ENCODE peak calls at places on chromosomes 12 and 14, in four cellular contexts. One of them, this sample, is unnamed.

GRCh38 chr12:101172316-101172715 is 37.7 kb downstream of the SLC5A8 start:
- DNase-seq in K562: peak
- DNase-seq in GM12878: no peak
- DNase-seq in A549: no peak
- DNase-seq in this sample: peak

GRCh38 chr14:71021347-71022014 is 114.2 kb downstream of the PCNX1 start:
- DNase-seq in K562: no peak
- DNase-seq in GM12878: no peak
- DNase-seq in A549: no peak
- DNase-seq in this sample: no peak

GRCh38 chr14:99571303-99571986 is 32.6 kb downstream of the CCDC85C start:
- DNase-seq in K562: no peak
- DNase-seq in GM12878: no peak
- DNase-seq in A549: no peak
- DNase-seq in this sample: no peak

GRCh38 chr12:129028824-129029223 is 175.5 kb downstream of the GLT1D1 start:
- DNase-seq in K562: no peak
- DNase-seq in GM12878: no peak
- DNase-seq in A549: no peak
- DNase-seq in this sample: no peak

GRCh38 chr14:88851587-88851986 is 27.1 kb downstream of the TTC8 start:
- DNase-seq in K562: no peak
- DNase-seq in GM12878: no peak
- DNase-seq in A549: no peak
- DNase-seq in this sample: no peak

GRCh38 chr12:12349711-12350665 is at the start of gene MANSC1:
- DNase-seq in K562: peak
- DNase-seq in GM12878: no peak
- DNase-seq in A549: peak
- DNase-seq in this sample: peak

GRCh38 chr12:42104087-42104486 is 40.6 kb downstream of the GXYLT1 start:
- DNase-seq in K562: no peak
- DNase-seq in GM12878: no peak
- DNase-seq in A549: no peak
- DNase-seq in this sample: no peak

GRCh38 chr12:6226002-6226700 is 26.0 kb downstream of the CD9 start:
- DNase-seq in K562: no peak
- DNase-seq in GM12878: no peak
- DNase-seq in A549: no peak
- DNase-seq in this sample: no peak

GRCh38 chr12:7709969-7710368 is 1.3 kb upstream of the DPPA3 start:
- DNase-seq in K562: no peak
- DNase-seq in GM12878: no peak
- DNase-seq in A549: no peak
- DNase-seq in this sample: no peak

GRCh38 chr14:90757452-90757851 is 58.8 kb downstream of the TTC7B start:
- DNase-seq in K562: no peak
- DNase-seq in GM12878: no peak
- DNase-seq in A549: no peak
- DNase-seq in this sample: no peak

GRCh38 chr14:53528114-53528513 is 375.0 kb upstream of the DDHD1 start:
- DNase-seq in K562: no peak
- DNase-seq in GM12878: no peak
- DNase-seq in A549: no peak
- DNase-seq in this sample: no peak

GRCh38 chr12:124551268-124552144 is 15.9 kb downstream of the NCOR2 start:
- DNase-seq in K562: peak
- DNase-seq in GM12878: no peak
- DNase-seq in A549: no peak
- DNase-seq in this sample: peak

GRCh38 chr12:6200266-6201198 is at the start of gene CD9:
- DNase-seq in K562: peak
- DNase-seq in GM12878: no peak
- DNase-seq in A549: peak
- DNase-seq in this sample: peak

GRCh38 chr12:87960557-87960956 is 68.6 kb downstream of the C12orf50 start:
- DNase-seq in K562: no peak
- DNase-seq in GM12878: no peak
- DNase-seq in A549: no peak
- DNase-seq in this sample: peak

DNA sequence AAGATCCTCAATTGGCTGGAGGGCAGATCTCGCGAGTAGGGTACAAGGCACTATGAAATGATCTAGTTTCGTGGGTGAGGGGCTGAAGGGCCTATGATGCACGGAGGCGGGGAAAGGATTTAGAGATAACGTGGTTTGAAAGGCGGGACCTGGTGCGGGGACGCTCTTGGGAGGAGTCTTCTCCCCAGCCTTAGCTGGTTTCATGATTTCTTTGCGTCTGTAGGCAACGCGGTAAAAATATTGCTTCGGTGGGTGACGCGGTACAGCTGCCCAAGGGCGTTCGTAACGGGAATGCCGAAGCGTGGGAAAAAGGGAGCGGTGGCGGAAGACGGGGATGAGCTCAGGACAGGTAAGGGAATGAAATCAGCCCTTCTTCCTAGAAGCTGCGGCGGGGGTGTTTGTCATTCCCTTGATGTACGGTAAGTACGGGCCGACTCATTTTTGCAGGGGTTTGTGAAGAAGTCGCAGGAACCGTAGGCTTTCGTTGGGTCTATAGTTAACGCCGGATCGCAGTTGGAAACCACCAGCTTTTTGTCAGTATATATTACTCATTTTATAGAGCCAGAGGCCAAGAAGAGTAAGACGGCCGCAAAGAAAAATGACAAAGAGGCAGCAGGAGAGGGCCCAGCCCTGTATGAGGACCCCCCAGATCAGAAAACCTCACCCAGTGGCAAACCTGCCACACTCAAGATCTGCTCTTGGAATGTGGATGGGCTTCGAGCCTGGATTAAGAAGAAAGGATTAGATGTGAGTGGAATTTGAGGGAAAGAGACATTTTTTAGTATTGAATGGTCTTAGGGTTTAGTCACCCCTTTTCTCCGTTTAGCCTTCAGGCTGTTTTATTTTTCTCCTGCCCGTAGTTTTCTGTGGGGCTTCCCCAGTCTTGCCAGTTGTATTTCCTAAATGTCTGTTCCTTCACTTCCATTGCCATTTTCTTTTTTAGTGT is 602 bp downstream of the APEX1 start:
- DNase-seq in K562: peak
- DNase-seq in GM12878: no peak
- DNase-seq in A549: peak
- DNase-seq in this sample: peak
- TF ChIP-seq REST in K562: no peak
- TF ChIP-seq REST in GM12878: no peak
- TF ChIP-seq REST in A549: peak
- TF ChIP-seq REST in this sample: no peak

DNA sequence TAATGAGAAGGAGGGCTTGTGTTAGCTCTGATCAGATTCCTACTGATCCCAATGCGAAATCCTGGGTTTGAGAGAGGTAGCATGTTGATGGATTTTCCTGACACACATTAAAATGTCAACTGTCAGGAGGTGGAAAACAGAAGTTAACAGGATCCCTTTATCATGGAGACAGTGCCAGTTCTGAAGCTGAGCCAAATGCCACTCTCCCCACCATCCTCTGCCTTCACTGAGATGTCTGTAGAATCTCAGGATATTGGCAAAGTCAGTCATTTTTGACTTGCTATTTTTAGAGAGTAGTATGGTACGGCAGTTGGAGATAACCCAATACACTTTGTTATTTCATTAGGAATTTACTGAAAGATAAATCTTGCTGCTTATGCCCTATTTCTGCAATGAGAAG is 1816.2 kb upstream of the FLRT2 start:
- DNase-seq in K562: no peak
- DNase-seq in GM12878: no peak
- DNase-seq in A549: no peak
- DNase-seq in this sample: no peak
- TF ChIP-seq REST in K562: no peak
- TF ChIP-seq REST in GM12878: no peak
- TF ChIP-seq REST in A549: no peak
- TF ChIP-seq REST in this sample: no peak

GRCh38 chr14:25945746-25946145 is 652.1 kb downstream of the NOVA1 start:
- DNase-seq in K562: no peak
- DNase-seq in GM12878: no peak
- DNase-seq in A549: no peak
- DNase-seq in this sample: no peak

GRCh38 chr14:25942090-25942489 is 655.7 kb downstream of the NOVA1 start:
- DNase-seq in K562: no peak
- DNase-seq in GM12878: no peak
- DNase-seq in A549: no peak
- DNase-seq in this sample: no peak

GRCh38 chr14:25943329-25943728 is 654.5 kb downstream of the NOVA1 start:
- DNase-seq in K562: no peak
- DNase-seq in GM12878: no peak
- DNase-seq in A549: no peak
- DNase-seq in this sample: no peak

GRCh38 chr14:25944020-25944419 is 653.8 kb downstream of the NOVA1 start:
- DNase-seq in K562: no peak
- DNase-seq in GM12878: no peak
- DNase-seq in A549: no peak
- DNase-seq in this sample: no peak
- TF ChIP-seq REST in K562: no peak
- TF ChIP-seq REST in GM12878: no peak
- TF ChIP-seq REST in A549: no peak
- TF ChIP-seq REST in this sample: no peak

DNA sequence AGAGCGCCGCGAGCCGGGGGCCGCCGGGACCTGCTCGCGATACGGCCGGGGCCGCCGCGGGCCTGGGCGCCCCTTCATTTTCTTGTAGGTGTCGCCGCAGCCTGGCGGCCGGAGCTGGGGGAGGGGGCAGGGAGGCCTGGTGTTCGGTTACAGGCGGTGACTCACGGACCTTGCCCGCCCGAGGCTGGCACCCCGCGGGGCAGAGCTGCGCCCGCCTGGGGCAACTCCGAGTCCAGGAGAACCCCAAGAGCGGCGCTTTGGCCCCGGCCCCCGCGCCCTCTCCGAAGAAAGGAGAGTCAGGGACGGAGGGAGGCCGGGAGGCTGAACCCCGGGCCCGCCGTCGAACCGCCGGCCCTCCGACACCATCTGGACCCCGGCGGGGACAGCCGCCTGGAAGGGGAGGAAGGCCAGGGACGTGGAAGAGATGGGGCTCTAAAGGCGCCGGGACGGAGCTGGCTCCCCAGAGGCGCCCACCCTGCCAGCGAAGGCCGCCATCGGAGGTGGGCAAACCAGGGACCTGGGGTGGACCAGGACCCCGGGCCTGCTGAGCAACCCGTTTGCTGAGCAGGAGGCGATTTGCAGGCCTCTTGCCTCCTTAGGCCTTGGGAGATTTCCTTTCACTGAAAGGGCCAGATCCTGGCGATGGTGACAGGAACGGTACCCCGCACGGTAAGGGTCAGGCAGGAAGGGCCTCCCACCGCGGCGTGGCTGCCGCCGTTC is 828 bp upstream of the NUAK1 start:
- DNase-seq in K562: no peak
- DNase-seq in GM12878: no peak
- DNase-seq in A549: peak
- DNase-seq in this sample: no peak
- TF ChIP-seq REST in K562: no peak
- TF ChIP-seq REST in GM12878: no peak
- TF ChIP-seq REST in A549: no peak
- TF ChIP-seq REST in this sample: no peak

GRCh38 chr12:102454330-102454729 is 26.0 kb downstream of the IGF1 start:
- DNase-seq in K562: no peak
- DNase-seq in GM12878: no peak
- DNase-seq in A549: no peak
- DNase-seq in this sample: no peak
- TF ChIP-seq REST in K562: no peak
- TF ChIP-seq REST in GM12878: no peak
- TF ChIP-seq REST in A549: no peak
- TF ChIP-seq REST in this sample: no peak